ENCODE peak calls at places on chromosome 22, in six cellular contexts. K is astrocyte of the spinal cord, I is progenitor cell of endocrine pancreas, P is MCF 10A, N is fibroblast of lung, Y is tibial nerve. X is an unnamed sample.

GRCh38 chr22:39106326-39106725 is 9.3 kb downstream of the APOBEC3H start:
- DNase-seq in N (no peak), I (no peak), Y (no peak), K (no peak), P (no peak), X (no peak)

GRCh38 chr22:38243007-38243775 is 29.6 kb downstream of the TMEM184B start:
- DNase-seq in Y (no peak), N (peak; percentile 89), P (no peak), K (peak; percentile 73), I (peak; percentile 53), X (no peak)

GRCh38 chr22:29093501-29093921 is 20.7 kb downstream of the KREMEN1 start:
- DNase-seq in Y (no peak), N (peak; percentile 37), I (no peak), K (peak; percentile 36), P (no peak), X (no peak)

GRCh38 chr22:42322562-42322926 is 52.1 kb upstream of the TCF20 start:
- DNase-seq in I (no peak), Y (no peak), N (no peak), P (no peak), K (no peak), X (no peak)

GRCh38 chr22:34236527-34236926 is 316.3 kb upstream of the LARGE1 start:
- DNase-seq in Y (no peak), P (no peak), I (no peak), K (no peak), N (no peak), X (no peak)

GRCh38 chr22:36068776-36069344 is 40.2 kb upstream of the RBFOX2 start:
- DNase-seq in K (no peak), I (no peak), Y (no peak), P (no peak), N (no peak), X (no peak)

GRCh38 chr22:25448435-25449051 is 115.9 kb upstream of the GRK3 start:
- DNase-seq in Y (no peak), N (peak; percentile 22), P (peak; percentile 8), I (no peak), K (peak; percentile 19), X (no peak)

GRCh38 chr22:24529898-24530297 is 25.0 kb downstream of the GUCD1 start:
- DNase-seq in I (no peak), N (no peak), K (no peak), P (no peak), Y (no peak), X (no peak)

GRCh38 chr22:32411388-32411787 is 659 bp downstream of the RTCB start:
- DNase-seq in P (no peak), K (peak; percentile 40), I (no peak), N (peak; percentile 10), Y (no peak), X (no peak)

GRCh38 chr22:33811686-33812085 is 108.6 kb downstream of the LARGE1 start:
- DNase-seq in N (peak; percentile 79), I (no peak), P (no peak), Y (peak; percentile 36), K (no peak), X (peak; percentile 84)

GRCh38 chr22:22720201-22720723 is 75.8 kb downstream of the GGTLC2 start:
- DNase-seq in I (peak; percentile 30), N (peak; percentile 57), Y (peak; percentile 11), K (peak; percentile 36), P (peak; percentile 69), X (no peak)

GRCh38 chr22:39173787-39174497 is 21.5 kb upstream of the CBX7 start:
- DNase-seq in N (no peak), Y (no peak), K (no peak), I (no peak), P (no peak), X (peak; percentile 44)

GRCh38 chr22:23394525-23395326 is 185.4 kb downstream of the IGLL1 start:
- DNase-seq in Y (no peak), N (no peak), I (no peak), K (no peak), P (no peak), X (peak; percentile 56)

GRCh38 chr22:27870234-27871191 is 48.5 kb downstream of the PITPNB start:
- DNase-seq in P (no peak), I (no peak), N (no peak), K (no peak), Y (no peak), X (no peak)

GRCh38 chr22:46852771-46853170 is 90.3 kb downstream of the TBC1D22A start:
- DNase-seq in K (no peak), I (no peak), N (no peak), Y (no peak), P (no peak), X (no peak)

GRCh38 chr22:35375031-35375430 is 5.9 kb upstream of the HMOX1 start:
- DNase-seq in P (no peak), Y (no peak), K (peak; percentile 71), N (peak; percentile 29), I (no peak), X (no peak)

GRCh38 chr22:24219750-24220149 is 25.1 kb downstream of the GGT5 start:
- DNase-seq in N (no peak), K (no peak), I (no peak), Y (no peak), P (no peak), X (no peak)

GRCh38 chr22:31970490-31971444 is 26.4 kb downstream of the YWHAH start:
- DNase-seq in K (peak; percentile 58), Y (peak; percentile 79), P (peak; percentile 88), I (peak; percentile 93), N (peak; percentile 57), X (peak; percentile 87)

GRCh38 chr22:41237707-41238569 is 2.8 kb downstream of the CHADL start:
- DNase-seq in I (peak; percentile 75), K (peak; percentile 22), P (peak; percentile 67), Y (peak; percentile 21), N (peak; percentile 41), X (no peak)

GRCh38 chr22:19615001-19615461 is 90.8 kb upstream of the CLDN5 start:
- DNase-seq in N (no peak), Y (no peak), K (no peak), P (no peak), I (no peak), X (no peak)

GRCh38 chr22:48507595-48508350 is 1319.9 kb downstream of the BRD1 start:
- DNase-seq in P (no peak), Y (no peak), I (no peak), N (no peak), K (no peak), X (no peak)
- TF ChIP-seq CTCF in P (no peak), Y (no peak), I (peak; percentile 41), N (no peak), K (no peak), X (no peak)

DNA sequence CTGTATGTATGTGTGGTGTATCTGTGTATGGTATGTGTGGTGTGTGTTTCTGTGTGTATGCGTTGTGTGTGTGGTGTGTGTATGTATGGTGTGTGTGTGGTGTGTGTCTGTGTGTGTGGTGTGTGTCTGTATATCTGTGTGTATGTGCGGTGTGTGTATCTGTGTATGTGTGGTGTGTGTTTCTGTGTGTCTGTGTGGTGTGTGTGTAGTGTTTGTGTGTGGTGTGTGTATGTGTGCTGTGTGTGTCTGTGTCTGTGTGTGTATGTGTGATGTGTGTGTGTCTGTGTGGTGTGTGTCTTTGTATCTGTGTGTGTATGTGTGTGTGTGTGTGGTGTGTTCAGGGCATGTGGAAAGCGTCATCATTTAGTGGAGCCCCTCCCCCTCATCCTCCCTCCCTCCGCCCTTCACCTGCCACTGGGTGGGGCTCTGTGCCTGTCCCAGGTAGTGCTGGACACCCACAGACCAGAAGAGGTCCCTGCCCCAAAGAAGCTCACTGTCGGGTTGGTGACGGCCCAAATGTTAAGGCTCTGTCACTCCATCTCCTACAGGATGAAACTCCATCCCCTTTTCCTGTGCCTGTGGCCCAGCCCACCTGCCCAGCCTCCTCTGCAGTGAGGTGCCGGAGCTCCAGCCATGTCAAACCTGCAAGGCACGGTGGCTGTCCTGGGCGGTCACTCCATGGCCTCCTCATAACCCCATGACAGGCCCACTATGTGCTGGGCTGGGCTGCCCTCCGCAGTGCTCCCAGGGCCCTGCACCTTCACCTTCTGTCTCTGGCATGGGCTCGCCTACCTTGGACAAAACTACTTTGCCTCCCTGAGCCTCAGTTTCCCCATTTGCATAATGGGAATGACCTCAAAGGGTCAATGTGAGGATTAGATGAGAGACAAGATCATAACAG is 23.4 kb upstream of the SHISAL1 start:
- DNase-seq in K (no peak), P (peak; percentile 49), Y (no peak), I (no peak), N (no peak), X (no peak)
- TF ChIP-seq CTCF in K (no peak), P (peak; percentile 17), Y (no peak), I (no peak), N (no peak), X (no peak)

GRCh38 chr22:17788528-17789378 is 14.5 kb upstream of the BID start:
- DNase-seq in K (no peak), N (no peak), P (no peak), Y (no peak), I (no peak), X (no peak)

GRCh38 chr22:17786435-17787158 is 12.3 kb upstream of the BID start:
- DNase-seq in N (peak; percentile 34), K (peak; percentile 49), P (peak; percentile 76), I (no peak), Y (peak; percentile 54), X (no peak)

GRCh38 chr22:17785185-17786184 is 11.2 kb upstream of the BID start:
- DNase-seq in I (no peak), Y (no peak), P (peak; percentile 55), N (peak; percentile 22), K (no peak), X (no peak)

GRCh38 chr22:17788023-17788330 is 13.7 kb upstream of the BID start:
- DNase-seq in K (no peak), Y (no peak), P (no peak), I (no peak), N (no peak), X (no peak)

GRCh38 chr22:17787159-17788022 is 13.1 kb upstream of the BID start:
- DNase-seq in N (no peak), I (no peak), P (no peak), Y (no peak), K (peak; percentile 14), X (no peak)
- TF ChIP-seq CTCF in N (no peak), I (no peak), P (no peak), Y (no peak), K (no peak), X (no peak)

GRCh38 chr22:45251828-45252227 is 11.1 kb upstream of the KIAA0930 start:
- DNase-seq in I (no peak), Y (no peak), P (no peak), K (no peak), N (no peak), X (no peak)
- TF ChIP-seq CTCF in I (no peak), Y (no peak), P (no peak), K (no peak), N (no peak), X (no peak)

X was measured in suprapubic skin.